ENCODE peak calls at places on chromosomes 3 and 15, in four cellular contexts. M, J, O and Y are unnamed samples.

GRCh38 chr15:57948554-57949289 is 116.8 kb downstream of the ALDH1A2 start:
- DNase-seq in M (no peak), J (no peak), O (no peak), Y (no peak)

GRCh38 chr15:39030291-39031070 is 465.9 kb upstream of the RASGRP1 start:
- DNase-seq in O (no peak), J (no peak), M (no peak), Y (no peak)

GRCh38 chr3:58141766-58142345 is 68.9 kb downstream of the DNASE1L3 start:
- DNase-seq in M (no peak), J (no peak), O (no peak), Y (no peak)

GRCh38 chr15:31331389-31331788 is 4.8 kb downstream of the KLF13 start:
- DNase-seq in J (no peak), O (no peak), M (no peak), Y (no peak)

GRCh38 chr3:160134964-160135363 is 90.3 kb upstream of the C3orf80 start:
- DNase-seq in J (no peak), M (no peak), O (no peak), Y (no peak)

GRCh38 chr3:174202561-174202960 is 656.6 kb upstream of the NAALADL2 start:
- DNase-seq in M (no peak), J (no peak), O (no peak), Y (no peak)

GRCh38 chr3:25547103-25547502 is 117.6 kb downstream of the TOP2B start:
- DNase-seq in J (no peak), M (no peak), O (no peak), Y (no peak)

GRCh38 chr15:40569139-40569953 is at the start of gene RPUSD2:
- DNase-seq in O (peak), M (peak), J (peak), Y (peak)

GRCh38 chr3:8938021-8938420 is 25.3 kb downstream of the RAD18 start:
- DNase-seq in J (no peak), O (no peak), M (peak), Y (peak)

GRCh38 chr15:39486546-39487081 is 94.3 kb upstream of the THBS1 start:
- DNase-seq in M (no peak), J (no peak), O (no peak), Y (no peak)

GRCh38 chr3:184156522-184156955 is 1.4 kb downstream of the DVL3 start:
- DNase-seq in J (peak), O (peak), M (no peak), Y (no peak)

GRCh38 chr3:185021326-185021725 is 131.5 kb downstream of the C3orf70 start:
- DNase-seq in M (no peak), O (no peak), J (no peak), Y (no peak)

GRCh38 chr3:176766862-176767261 is 430.4 kb downstream of the TBL1XR1 start:
- DNase-seq in M (no peak), J (no peak), O (no peak), Y (no peak)

GRCh38 chr3:124774305-124774673 is 44.0 kb downstream of the UMPS start:
- DNase-seq in O (no peak), J (no peak), M (peak), Y (no peak)

GRCh38 chr3:167066977-167067843 is 312.9 kb downstream of the ZBBX start:
- DNase-seq in M (no peak), O (no peak), J (no peak), Y (no peak)

GRCh38 chr15:44158111-44158510 is 37.0 kb downstream of the FRMD5 start:
- DNase-seq in J (no peak), M (no peak), O (no peak), Y (no peak)

GRCh38 chr15:99921086-99921485 is 187.8 kb upstream of the LYSMD4 start:
- DNase-seq in M (no peak), J (no peak), O (no peak), Y (no peak)

GRCh38 chr3:166013073-166013679 is 176.0 kb upstream of the BCHE start:
- DNase-seq in O (no peak), M (peak), J (no peak), Y (peak)

GRCh38 chr15:79004336-79004735 is 59.5 kb upstream of the CTSH start:
- DNase-seq in J (no peak), M (no peak), O (no peak), Y (no peak)

GRCh38 chr3:114406922-114407321 is 113.1 kb downstream of the TIGIT start:
- DNase-seq in O (no peak), J (no peak), M (no peak), Y (no peak)

GRCh38 chr3:98188553-98188952 is 22.1 kb downstream of the OR5H15 start:
- DNase-seq in M (no peak), O (no peak), J (no peak), Y (no peak)

GRCh38 chr3:61819861-61820260 is 258.5 kb downstream of the PTPRG start:
- DNase-seq in O (no peak), M (no peak), J (no peak), Y (no peak)

GRCh38 chr3:141575879-141576743 is 89.3 kb downstream of the RASA2 start:
- DNase-seq in O (no peak), J (no peak), M (peak), Y (peak)

GRCh38 chr3:115706311-115706829 is 83.1 kb downstream of the GAP43 start:
- DNase-seq in M (no peak), O (no peak), J (no peak), Y (no peak)

GRCh38 chr15:63500265-63501250 is 3.8 kb upstream of the USP3 start:
- DNase-seq in M (peak), J (no peak), O (no peak), Y (peak)

GRCh38 chr15:52102468-52102867 is 10.1 kb downstream of the BCL2L10 start:
- DNase-seq in M (no peak), O (no peak), J (no peak), Y (no peak)

GRCh38 chr3:161264771-161265343 is 43.7 kb downstream of the NMD3 start:
- DNase-seq in O (no peak), M (no peak), J (no peak), Y (no peak)

DNA sequence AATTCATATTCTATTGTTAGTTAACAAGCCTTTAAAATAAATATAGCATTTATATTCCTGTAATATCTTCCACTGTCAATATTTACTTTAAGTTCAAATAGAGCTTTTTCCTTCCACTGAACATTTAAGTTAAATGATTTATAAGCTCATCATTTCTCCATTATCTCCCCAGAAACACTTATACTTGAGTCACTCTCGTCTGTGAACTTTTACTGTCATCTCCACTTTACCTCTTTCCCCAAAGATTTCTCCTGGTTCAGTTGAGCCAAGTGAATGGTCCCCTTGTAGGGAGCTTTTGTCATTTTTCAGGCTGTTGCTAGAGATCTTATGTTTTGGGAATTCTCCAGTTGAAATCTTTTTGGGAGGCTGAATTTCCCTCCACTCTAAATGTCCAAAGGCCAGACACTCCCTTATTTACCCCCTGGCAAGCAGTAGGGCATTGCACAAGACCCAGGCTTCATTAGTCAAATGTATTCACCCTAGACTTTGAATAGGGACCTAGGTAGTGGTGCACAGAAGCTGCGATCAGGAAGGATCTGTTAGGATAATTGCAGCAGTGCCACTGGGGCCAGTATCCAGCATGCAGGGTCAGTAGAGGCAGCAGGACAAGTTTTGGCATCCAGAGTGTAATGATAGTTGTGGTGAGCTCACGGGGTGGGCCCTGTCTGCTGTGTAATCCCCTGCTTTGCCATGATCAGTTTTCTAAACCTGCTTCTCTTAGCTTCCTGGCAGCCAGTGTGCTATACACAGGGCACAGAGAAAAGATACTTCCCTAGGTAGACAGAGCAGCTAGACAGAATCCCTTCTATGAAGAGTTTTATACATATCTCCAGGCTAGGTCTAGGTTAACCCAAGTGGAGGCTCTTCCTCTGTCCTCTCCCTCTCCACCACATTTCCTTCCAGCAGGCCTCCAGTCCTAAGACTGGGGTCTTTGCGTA is 356.5 kb upstream of the SLCO3A1 start:
- DNase-seq in J (no peak), O (no peak), M (no peak), Y (no peak)
- TF ChIP-seq POLR2A in J (no peak), O (no peak), M (no peak), Y (no peak)

DNA sequence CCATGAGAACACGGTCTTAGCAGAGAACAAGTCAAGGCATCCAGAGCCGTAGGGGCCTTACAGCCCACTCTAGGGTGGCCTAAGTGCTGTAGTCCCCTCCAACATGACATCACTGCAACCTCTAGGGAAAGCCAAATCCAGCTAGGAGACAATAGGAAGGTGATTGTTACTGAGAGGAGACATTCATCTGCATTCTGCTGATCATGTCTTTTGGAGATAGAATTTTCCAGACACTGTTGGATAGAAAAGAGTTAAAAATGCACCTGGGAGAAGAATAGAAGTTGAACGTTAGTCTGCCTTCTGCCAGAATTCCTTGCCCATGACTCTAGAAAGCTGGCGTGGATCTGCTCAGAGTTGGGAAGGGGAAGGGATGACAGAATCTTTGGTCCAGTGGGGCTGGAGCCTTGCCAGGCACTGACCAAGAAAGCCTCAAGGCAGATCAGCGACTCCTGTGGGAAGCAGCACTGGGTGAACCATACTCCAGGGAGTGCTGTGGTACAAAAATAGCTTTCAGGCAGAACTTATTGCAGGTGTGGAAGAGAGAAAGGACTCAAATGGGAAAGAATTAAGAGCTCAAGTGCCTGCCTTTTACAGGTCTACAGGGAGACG is 44.8 kb upstream of the RAF1 start:
- DNase-seq in M (no peak), J (no peak), O (no peak), Y (no peak)
- TF ChIP-seq POLR2A in M (no peak), J (no peak), O (no peak), Y (no peak)

DNA sequence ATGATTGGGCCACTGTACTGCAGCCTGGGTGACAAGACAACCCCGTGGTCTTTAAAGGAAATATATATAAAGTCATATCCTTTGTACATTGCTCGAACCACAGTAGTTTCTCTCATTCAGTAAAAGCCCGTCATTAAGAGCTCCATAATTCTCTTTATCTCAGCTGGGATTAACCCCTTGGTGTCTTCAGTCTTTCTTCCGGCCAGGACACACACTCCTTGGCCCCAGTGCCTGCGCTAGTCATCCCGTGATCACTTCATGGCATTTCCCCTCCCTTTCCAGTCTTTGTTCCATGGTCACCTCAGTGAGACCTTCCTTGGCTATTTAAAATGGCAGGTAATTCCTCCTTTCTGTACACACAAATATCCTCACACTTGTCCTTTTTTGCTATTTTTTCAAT is 3.3 kb downstream of the RPL35A start:
- DNase-seq in O (no peak), J (no peak), M (no peak), Y (no peak)
- TF ChIP-seq POLR2A in O (no peak), J (no peak), M (no peak), Y (no peak)

DNA sequence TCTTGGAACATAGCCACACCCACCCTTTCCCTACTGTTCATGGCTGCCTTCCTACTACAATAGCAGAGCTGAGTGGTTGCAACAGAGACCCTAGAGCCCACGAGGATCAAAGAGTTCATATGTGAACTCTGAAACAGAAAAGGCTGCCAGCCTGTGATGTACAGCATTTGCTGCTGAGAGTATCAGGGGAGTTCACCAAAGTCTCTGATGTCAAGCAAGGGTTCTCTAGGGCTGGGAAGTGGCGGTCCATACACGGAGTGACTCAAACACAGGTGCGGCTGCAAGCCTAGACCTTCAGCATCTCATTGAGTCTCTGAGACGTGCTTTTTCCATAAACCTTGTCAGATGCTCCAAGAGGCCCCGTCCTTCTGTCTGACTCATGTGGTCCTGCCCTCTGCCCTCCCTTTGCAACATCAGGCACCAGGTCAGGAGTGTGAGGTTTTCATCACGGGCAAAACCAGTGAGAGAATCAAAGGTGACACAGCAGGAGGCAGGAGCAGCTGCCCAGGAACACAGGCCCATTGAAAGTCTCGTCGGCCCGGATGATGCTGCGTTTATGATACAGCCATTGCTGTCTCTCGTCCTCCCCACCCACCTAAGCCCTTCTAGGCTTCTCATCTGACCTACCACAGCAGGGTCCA is 42.9 kb downstream of the PCSK6 start:
- DNase-seq in M (no peak), O (no peak), J (peak), Y (peak)
- TF ChIP-seq POLR2A in M (no peak), O (no peak), J (no peak), Y (no peak)

GRCh38 chr3:129182390-129183180 is 1.1 kb downstream of the CNBP start:
- DNase-seq in M (no peak), O (no peak), J (no peak), Y (peak)

GRCh38 chr3:129181834-129182233 is 1.9 kb downstream of the CNBP start:
- DNase-seq in J (no peak), O (no peak), M (no peak), Y (peak)

GRCh38 chr3:129185774-129186173 is 2.1 kb upstream of the CNBP start:
- DNase-seq in J (no peak), M (no peak), O (no peak), Y (no peak)

GRCh38 chr3:129184396-129184656 is 630 bp upstream of the CNBP start:
- DNase-seq in M (peak), O (no peak), J (peak), Y (no peak)

GRCh38 chr3:129183569-129184395 is at the start of gene CNBP:
- DNase-seq in M (peak), O (peak), J (peak), Y (peak)
- TF ChIP-seq POLR2A in M (peak), O (peak), J (peak), Y (peak)

GRCh38 chr3:122019493-122019892 is 2.6 kb downstream of the ILDR1 start:
- DNase-seq in M (no peak), J (no peak), O (no peak), Y (no peak)

GRCh38 chr3:122021811-122022401 is at the start of gene ILDR1:
- DNase-seq in J (no peak), M (peak), O (no peak), Y (no peak)

GRCh38 chr3:122024800-122025199 is 2.8 kb upstream of the ILDR1 start:
- DNase-seq in O (no peak), J (no peak), M (no peak), Y (no peak)

GRCh38 chr3:122023335-122023734 is 1.3 kb upstream of the ILDR1 start:
- DNase-seq in J (no peak), M (no peak), O (no peak), Y (no peak)

GRCh38 chr3:122021037-122021436 is 1.0 kb downstream of the ILDR1 start:
- DNase-seq in J (no peak), M (no peak), O (no peak), Y (no peak)
- TF ChIP-seq POLR2A in J (no peak), M (no peak), O (no peak), Y (no peak)

GRCh38 chr3:64687781-64688515 is at the start of gene ADAMTS9:
- DNase-seq in J (peak), O (peak), M (peak), Y (peak)
- TF ChIP-seq POLR2A in J (peak), O (peak), M (no peak), Y (no peak)